ENCODE peak calls at places on chromosomes 12 and 14, in ten cellular contexts. X is astrocyte of the spinal cord, G is astrocyte of the cerebellum, T is A549, O is NB4, S is tibial artery, K is fibroblast of mammary gland, P is esophagus squamous epithelium, L is cardiac fibroblast, C is mucosa of descending colon. J is an unnamed sample.
A peak's percentile ranks its signal among the peaks of the same experiment; 100 is the strongest.

GRCh38 chr12:53389702-53390101 is 9.7 kb downstream of the SP1 start:
- DNase-seq in K (no peak), S (no peak), O (no peak), L (no peak), P (no peak), C (no peak), X (no peak), T (no peak), G (no peak), J (no peak)

GRCh38 chr12:119989619-119990381 is 764 bp downstream of the BICDL1 start:
- DNase-seq in K (peak; percentile 57), T (peak; percentile 71), L (peak; percentile 78), G (peak; percentile 47), S (peak; percentile 65), P (no peak), O (peak; percentile 86), X (peak; percentile 70), C (peak; percentile 94), J (no peak)

GRCh38 chr12:54479421-54479820 is 6.0 kb upstream of the GTSF1 start:
- DNase-seq in C (no peak), S (no peak), O (no peak), X (peak; percentile 62), K (peak; percentile 40), P (no peak), L (peak; percentile 61), T (no peak), G (peak; percentile 64), J (no peak)

GRCh38 chr12:109458086-109458485 is 19.0 kb downstream of the KCTD10 start:
- DNase-seq in T (no peak), P (no peak), K (peak; percentile 70), L (peak; percentile 54), S (no peak), X (peak; percentile 66), O (no peak), C (no peak), G (no peak), J (no peak)

GRCh38 chr12:65184176-65184857 is 14.9 kb downstream of the LEMD3 start:
- DNase-seq in O (peak; percentile 25), T (no peak), X (no peak), C (no peak), L (no peak), G (no peak), P (no peak), S (no peak), K (no peak), J (no peak)

GRCh38 chr14:28612414-28612813 is 154.2 kb upstream of the FOXG1 start:
- DNase-seq in L (no peak), C (no peak), X (no peak), P (no peak), G (no peak), K (no peak), S (no peak), O (no peak), T (no peak), J (no peak)

GRCh38 chr14:90960818-90961217 is 99.6 kb downstream of the RPS6KA5 start:
- DNase-seq in X (no peak), K (no peak), G (no peak), L (no peak), P (no peak), S (no peak), O (no peak), T (no peak), C (no peak), J (no peak)

GRCh38 chr14:103696466-103697071 is 18.7 kb downstream of the XRCC3 start:
- DNase-seq in X (peak; percentile 69), L (peak; percentile 51), S (no peak), C (no peak), O (no peak), G (peak; percentile 11), K (peak; percentile 60), T (no peak), P (no peak), J (no peak)

GRCh38 chr12:96988919-96989318 is 81.9 kb downstream of the NEDD1 start:
- DNase-seq in T (no peak), P (no peak), G (no peak), O (no peak), S (no peak), K (no peak), X (no peak), C (no peak), L (no peak), J (no peak)

GRCh38 chr12:96989916-96990315 is 82.9 kb downstream of the NEDD1 start:
- DNase-seq in T (peak; percentile 54), O (peak; percentile 44), G (no peak), K (no peak), X (peak; percentile 25), C (no peak), L (no peak), P (no peak), S (no peak), J (no peak)

GRCh38 chr12:96982671-96983070 is 75.6 kb downstream of the NEDD1 start:
- DNase-seq in S (no peak), O (no peak), X (no peak), K (no peak), C (no peak), L (no peak), G (no peak), T (no peak), P (no peak), J (no peak)

GRCh38 chr12:96985515-96986362 is 78.7 kb downstream of the NEDD1 start:
- DNase-seq in L (peak; percentile 18), C (peak; percentile 13), O (peak; percentile 31), G (no peak), S (no peak), X (no peak), P (no peak), K (no peak), T (peak; percentile 8), J (no peak)

DNA sequence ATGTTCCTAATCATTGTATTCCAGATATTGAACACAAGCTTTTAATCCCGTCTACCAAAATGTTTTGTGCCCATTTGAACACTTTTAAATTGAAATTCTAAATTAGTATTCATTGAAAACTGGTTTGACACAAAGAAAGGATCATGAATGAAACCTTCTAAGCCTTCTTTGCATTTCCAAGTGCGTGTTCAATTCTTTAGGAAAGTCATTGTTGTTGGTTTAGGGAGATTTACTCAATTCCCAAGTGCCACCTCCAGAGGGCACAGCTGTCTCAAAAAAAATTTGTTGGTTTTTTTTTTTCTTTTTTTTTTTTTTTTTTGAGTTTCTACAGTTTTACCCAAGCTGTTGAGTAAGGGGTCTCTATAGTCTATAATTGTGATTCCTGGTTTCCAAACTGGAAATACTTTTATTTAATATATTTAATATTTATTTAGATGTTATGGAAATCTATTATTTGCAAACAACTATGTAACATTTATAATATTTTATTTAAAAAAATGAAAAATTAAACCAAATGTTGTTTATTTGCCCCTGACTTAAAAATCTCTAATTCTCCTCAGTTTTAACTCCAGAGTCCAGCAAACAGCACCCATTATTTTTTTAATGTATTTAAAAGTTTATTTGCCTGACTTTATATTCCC is 79.9 kb downstream of the NEDD1 start:
- DNase-seq in K (peak; percentile 31), G (peak; percentile 18), T (peak; percentile 51), P (no peak), L (peak; percentile 51), C (no peak), S (no peak), O (peak; percentile 45), X (peak; percentile 41), J (no peak)
- TF ChIP-seq CTCF in K (peak; percentile 55), G (peak; percentile 68), T (peak; percentile 68), P (no peak), L (peak; percentile 53), C (no peak), S (peak; percentile 12), O (peak; percentile 65), X (peak; percentile 66), J (peak; percentile 66)

GRCh38 chr12:48786591-48787544 is 2.0 kb downstream of the ADCY6 start:
- DNase-seq in S (no peak), T (no peak), K (peak; percentile 21), C (no peak), P (no peak), O (no peak), G (no peak), X (no peak), L (peak; percentile 83), J (no peak)

GRCh38 chr12:48788522-48788851 is 402 bp downstream of the ADCY6 start:
- DNase-seq in C (no peak), G (no peak), X (no peak), O (no peak), L (no peak), K (no peak), P (no peak), T (no peak), S (no peak), J (no peak)

GRCh38 chr12:48787791-48788521 is 933 bp downstream of the ADCY6 start:
- DNase-seq in C (no peak), O (no peak), L (peak; percentile 45), G (no peak), X (no peak), P (no peak), K (no peak), T (no peak), S (no peak), J (no peak)

GRCh38 chr12:48788852-48789775 is at the start of gene ADCY6:
- DNase-seq in G (peak; percentile 31), S (peak; percentile 75), O (peak; percentile 32), X (peak; percentile 79), C (peak; percentile 86), T (peak; percentile 72), L (peak; percentile 83), K (peak; percentile 60), P (no peak), J (peak; percentile 18)

GRCh38 chr12:48789858-48790326 is 1.0 kb upstream of the ADCY6 start:
- DNase-seq in X (no peak), L (no peak), S (no peak), C (no peak), T (no peak), O (no peak), P (no peak), G (no peak), K (no peak), J (no peak)
- H3K4me3 ChIP-seq in X (peak overlapping the region; percentile 83), L (no peak overlapping the region), S (peak overlapping the region; percentile 81), C (no peak overlapping the region), T (peak overlapping the region; percentile 97), O (no peak overlapping the region), P (peak overlapping the region; percentile 79), G (peak overlapping the region; percentile 79), K (peak overlapping the region; percentile 65), J (peak overlapping the region; percentile 81)

GRCh38 chr12:102806592-102806991 is 110.5 kb downstream of the PAH start:
- DNase-seq in P (no peak), L (no peak), S (no peak), K (no peak), X (no peak), G (no peak), C (no peak), T (no peak), O (no peak), J (no peak)

GRCh38 chr12:102814691-102815367 is 102.2 kb downstream of the PAH start:
- DNase-seq in C (no peak), L (no peak), P (no peak), S (peak; percentile 52), X (no peak), O (no peak), K (no peak), T (no peak), G (no peak), J (no peak)

GRCh38 chr12:102806110-102806509 is 110.9 kb downstream of the PAH start:
- DNase-seq in L (no peak), G (no peak), S (no peak), T (no peak), C (no peak), O (no peak), K (no peak), P (no peak), X (no peak), J (no peak)

GRCh38 chr12:102808412-102808811 is 108.6 kb downstream of the PAH start:
- DNase-seq in C (no peak), L (no peak), T (no peak), S (no peak), K (no peak), G (no peak), X (no peak), O (no peak), P (no peak), J (no peak)

GRCh38 chr12:102811125-102811737 is 105.8 kb downstream of the PAH start:
- DNase-seq in G (no peak), L (peak; percentile 4), P (no peak), O (peak; percentile 48), C (peak; percentile 12), K (peak; percentile 2), S (no peak), X (no peak), T (peak; percentile 51), J (no peak)
- TF ChIP-seq CTCF in G (peak; percentile 49), L (peak; percentile 13), P (no peak), O (peak; percentile 84), C (no peak), K (peak; percentile 30), S (peak; percentile 13), X (peak; percentile 41), T (peak; percentile 75), J (peak; percentile 76)

DNA sequence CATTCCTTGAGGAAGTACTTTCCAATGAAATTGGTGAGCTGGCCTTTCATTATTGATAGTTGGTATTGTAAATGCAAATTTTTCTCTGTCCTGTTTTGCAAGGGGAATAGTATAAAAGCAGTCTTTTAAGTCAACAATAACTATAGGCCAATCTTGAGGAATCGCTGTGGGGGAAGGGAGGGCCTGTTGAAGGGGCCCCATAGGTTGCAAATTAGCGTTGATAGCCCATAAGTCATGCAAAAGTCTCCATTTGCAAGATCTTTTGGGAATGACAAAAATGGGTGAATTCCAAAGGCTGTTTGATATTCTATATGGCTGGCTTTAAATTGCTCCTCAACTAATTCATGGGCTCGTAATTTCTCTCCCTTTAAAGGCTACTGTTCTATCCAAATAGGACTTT is 143.6 kb downstream of the TMEM117 start:
- DNase-seq in G (no peak), S (no peak), K (no peak), P (no peak), T (no peak), O (no peak), C (no peak), L (no peak), X (no peak), J (no peak)
- H3K4me3 ChIP-seq in G (no peak overlapping the region), S (no peak overlapping the region), K (no peak overlapping the region), P (no peak overlapping the region), T (no peak overlapping the region), O (no peak overlapping the region), C (no peak overlapping the region), L (no peak overlapping the region), X (no peak overlapping the region), J (no peak overlapping the region)

J was measured in retinal pigment epithelial cell.